ENCODE peak calls at places on chromosomes 2 and 18, in seven cellular contexts. D, Y, X, P, I, H and C are unnamed samples. For H3K36me3, the result is how much of the 10 kb centered on the place peaks cover.

GRCh38 chr18:69945220-69946114 is 2.2 kb downstream of the CD226 start:
- DNase-seq in P (no peak), D (no peak), Y (no peak), I (no peak), H (no peak), X (no peak), C (no peak)

GRCh38 chr18:23825978-23826405 is 136.7 kb downstream of the LAMA3 start:
- DNase-seq in D (no peak), X (no peak), I (peak), P (no peak), Y (peak), H (no peak), C (no peak)

GRCh38 chr18:26464128-26465011 is 84.0 kb downstream of the KCTD1 start:
- DNase-seq in P (no peak), H (no peak), X (no peak), D (no peak), Y (no peak), I (no peak), C (no peak)

GRCh38 chr2:32863803-32864202 is 83.0 kb upstream of the LTBP1 start:
- DNase-seq in D (no peak), Y (no peak), P (no peak), I (no peak), H (no peak), X (no peak), C (no peak)

GRCh38 chr2:238868067-238868524 is 20.2 kb downstream of the TWIST2 start:
- DNase-seq in H (no peak), P (no peak), X (no peak), Y (no peak), D (no peak), I (no peak), C (no peak)

GRCh38 chr2:210899131-210899530 is 342.7 kb downstream of the CPS1 start:
- DNase-seq in P (no peak), D (no peak), I (no peak), H (no peak), Y (no peak), X (no peak), C (no peak)

GRCh38 chr18:44840053-44840826 is 159.6 kb downstream of the SETBP1 start:
- DNase-seq in I (no peak), H (no peak), P (no peak), D (no peak), Y (no peak), X (no peak), C (no peak)

GRCh38 chr2:23606968-23607367 is 222.0 kb downstream of the KLHL29 start:
- DNase-seq in X (no peak), D (no peak), P (peak), Y (no peak), I (no peak), H (no peak), C (no peak)

GRCh38 chr18:77379976-77380375 is 130.3 kb downstream of the GALR1 start:
- DNase-seq in H (no peak), X (no peak), I (no peak), Y (no peak), D (no peak), P (no peak), C (no peak)

GRCh38 chr18:43271593-43272432 is 5.5 kb downstream of the SYT4 start:
- DNase-seq in P (no peak), X (peak), I (no peak), Y (no peak), D (no peak), H (no peak), C (no peak)

GRCh38 chr2:191979221-191979730 is 132.4 kb upstream of the CAVIN2 start:
- DNase-seq in I (no peak), H (no peak), D (no peak), P (no peak), Y (no peak), X (no peak), C (no peak)

GRCh38 chr18:22385718-22386117 is 32.0 kb downstream of the CTAGE1 start:
- DNase-seq in D (no peak), P (no peak), X (peak), I (no peak), H (no peak), Y (no peak), C (no peak)

GRCh38 chr2:237501892-237502513 is 15.0 kb downstream of the MLPH start:
- DNase-seq in X (no peak), D (no peak), I (no peak), P (no peak), Y (no peak), H (no peak), C (no peak)

GRCh38 chr2:121019756-121020155 is 265.2 kb downstream of the TFCP2L1 start:
- DNase-seq in P (no peak), Y (no peak), H (no peak), D (no peak), I (no peak), X (no peak), C (no peak)

GRCh38 chr18:37684183-37684582 is 118.6 kb upstream of the CELF4 start:
- DNase-seq in P (no peak), Y (no peak), X (no peak), H (no peak), I (no peak), D (no peak), C (no peak)

GRCh38 chr2:219876931-219877330 is 249.5 kb downstream of the SLC4A3 start:
- DNase-seq in X (peak), Y (no peak), I (no peak), D (no peak), P (no peak), H (no peak), C (no peak)
- H3K36me3 ChIP-seq in X (under half), Y (under half), I (under half), D (under half), P (under half), H (under half), C (under half)

GRCh38 chr2:205834776-205835175 is 152.5 kb downstream of the NRP2 start:
- DNase-seq in X (no peak), P (no peak), I (no peak), D (no peak), Y (no peak), H (no peak), C (no peak)
- H3K27ac ChIP-seq in X (no peak), P (no peak), I (no peak), D (no peak), Y (no peak), H (no peak), C (no peak)

DNA sequence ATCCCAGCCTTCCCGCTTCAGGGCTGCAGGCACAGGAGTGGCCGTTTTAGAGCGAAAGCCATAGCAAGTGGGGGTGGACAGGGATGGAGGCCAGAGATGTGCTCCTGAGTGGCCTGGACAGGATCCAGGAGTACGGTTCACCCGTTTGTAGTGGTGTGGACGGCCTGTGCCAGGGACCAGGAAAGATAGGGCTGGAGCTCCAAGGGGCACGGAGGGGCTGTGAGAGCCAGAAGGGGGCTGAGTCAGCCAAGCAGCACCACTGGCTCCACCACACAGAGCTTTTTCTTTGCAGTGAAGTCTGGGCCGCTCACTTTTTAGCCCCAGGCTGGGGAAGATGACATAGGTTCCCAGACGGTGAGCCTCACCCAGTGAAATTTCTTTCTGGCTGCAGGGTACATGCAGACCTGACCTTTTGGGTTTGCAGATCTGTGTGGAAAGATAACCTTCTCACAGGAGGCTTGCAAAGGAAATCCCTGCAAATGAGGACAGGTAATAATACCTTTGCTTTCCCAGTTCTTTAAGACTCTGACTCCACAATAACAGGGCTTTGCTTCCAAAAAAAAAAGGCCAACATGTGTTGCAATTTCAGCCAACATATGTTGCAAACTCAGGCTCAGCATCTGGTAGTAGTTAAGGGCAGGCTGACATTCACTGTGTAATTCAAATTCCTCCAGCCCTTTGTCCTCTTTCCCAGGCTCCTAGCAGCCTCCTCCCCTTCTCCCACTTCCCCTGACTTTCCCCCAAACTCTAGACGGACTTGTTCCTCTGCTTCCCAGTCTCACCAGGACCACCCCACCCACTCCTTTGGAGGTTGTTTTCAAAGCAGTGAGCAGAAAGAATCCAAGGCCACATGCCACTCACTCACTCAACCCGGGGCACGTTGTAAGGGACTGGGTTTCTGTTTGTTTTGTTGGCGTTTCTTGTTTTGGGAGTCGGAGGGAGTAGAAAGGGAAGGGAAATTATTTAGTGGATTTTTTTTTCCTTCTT is 20.3 kb upstream of the LAPTM4A start:
- DNase-seq in I (no peak), D (no peak), X (peak), P (no peak), H (no peak), Y (peak), C (no peak)
- H3K4me3 ChIP-seq in I (no peak), D (no peak), X (no peak), P (no peak), H (no peak), Y (peak), C (no peak)

GRCh38 chr2:55239656-55240222 is 7.3 kb downstream of the RPS27A start:
- DNase-seq in H (no peak), Y (no peak), P (no peak), X (no peak), I (no peak), D (no peak), C (no peak)

GRCh38 chr2:55233658-55233940 is 1.1 kb downstream of the RPS27A start:
- DNase-seq in P (no peak), D (no peak), I (no peak), Y (no peak), H (no peak), X (no peak), C (no peak)

GRCh38 chr2:55235724-55236538 is 3.4 kb downstream of the RPS27A start:
- DNase-seq in I (no peak), H (no peak), P (no peak), X (no peak), Y (no peak), D (no peak), C (no peak)

GRCh38 chr2:55232863-55233657 is 572 bp downstream of the RPS27A start:
- DNase-seq in Y (no peak), X (peak), D (peak), P (peak), H (peak), I (peak), C (peak)

GRCh38 chr2:55236992-55237543 is 4.6 kb downstream of the RPS27A start:
- DNase-seq in D (no peak), X (no peak), H (no peak), P (no peak), Y (no peak), I (no peak), C (no peak)
- H3K36me3 ChIP-seq in D (under half), X (under half), H (under half), P (half or more), Y (half or more), I (under half), C (under half)

GRCh38 chr2:128736689-128737545 is 418.2 kb upstream of the HS6ST1 start:
- DNase-seq in X (peak), I (peak), D (peak), H (no peak), P (peak), Y (peak), C (peak)
- H3K27ac ChIP-seq in X (no peak), I (no peak), D (no peak), H (no peak), P (no peak), Y (peak), C (no peak)

GRCh38 chr2:36965751-36966369 is 476 bp downstream of the STRN start:
- DNase-seq in I (peak), D (peak), P (peak), H (peak), X (peak), Y (peak), C (peak)

GRCh38 chr2:36965196-36965595 is 1.1 kb downstream of the STRN start:
- DNase-seq in P (no peak), D (no peak), I (no peak), X (peak), H (no peak), Y (no peak), C (no peak)

GRCh38 chr2:36963734-36964133 is 2.6 kb downstream of the STRN start:
- DNase-seq in D (no peak), H (no peak), P (no peak), X (no peak), Y (no peak), I (no peak), C (no peak)

GRCh38 chr2:36963106-36963505 is 3.2 kb downstream of the STRN start:
- DNase-seq in D (no peak), P (no peak), I (no peak), H (no peak), X (peak), Y (no peak), C (no peak)

GRCh38 chr2:36964496-36965058 is 1.8 kb downstream of the STRN start:
- DNase-seq in D (no peak), X (no peak), P (no peak), Y (no peak), H (no peak), I (no peak), C (no peak)
- H3K4me3 ChIP-seq in D (no peak), X (no peak), P (peak), Y (peak), H (no peak), I (peak), C (peak)

GRCh38 chr2:61415265-61415664 is 55.6 kb downstream of the USP34 start:
- DNase-seq in H (no peak), D (no peak), Y (no peak), P (no peak), X (no peak), I (no peak), C (no peak)
- H3K36me3 ChIP-seq in H (under half), D (under half), Y (under half), P (under half), X (under half), I (under half), C (under half)

DNA sequence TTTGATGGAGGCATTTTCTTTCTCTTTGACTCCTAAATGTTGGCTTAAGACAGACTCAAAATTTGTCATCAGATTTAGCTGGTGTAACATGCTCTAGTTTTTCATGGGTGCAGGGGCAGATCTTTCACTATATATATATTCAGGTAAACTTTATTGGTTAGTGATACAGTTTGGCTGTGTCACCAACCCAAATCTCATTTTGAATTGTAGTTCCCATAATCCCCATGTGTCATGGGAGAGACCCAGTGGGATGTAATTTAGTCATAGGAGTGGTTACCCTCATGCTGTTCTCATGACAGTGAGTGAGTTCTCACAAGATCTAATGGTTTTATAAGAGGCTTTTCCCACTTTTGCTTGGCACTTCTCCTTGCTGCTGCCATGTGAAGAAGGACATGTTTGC is 18.6 kb upstream of the GLS start:
- DNase-seq in Y (no peak), P (no peak), I (no peak), H (no peak), D (no peak), X (no peak), C (no peak)
- H3K27ac ChIP-seq in Y (no peak), P (no peak), I (no peak), H (no peak), D (no peak), X (peak), C (no peak)